ENCODE peak calls at places on chromosomes 11 and 22, in five cellular contexts. S is stimulated activated CD4-positive, alpha-beta T cell treated with anti-CD3 and anti-CD28 coated beads, Interleukin-1b, Interleukin-23, amount 100 ng/mL, for 1 hour; X is nephron progenitor cell; I is GM20000; E is naive thymus-derived CD8-positive, alpha-beta T cell. C is an unnamed sample.

GRCh38 chr11:18369398-18369797 is 25.0 kb upstream of the LDHA start:
- DNase-seq in S (no peak), X (no peak), I (no peak), E (no peak), C (no peak)

GRCh38 chr11:6202036-6202435 is 3.0 kb downstream of the OR52W1 start:
- DNase-seq in S (no peak), X (no peak), I (no peak), E (no peak), C (no peak)

GRCh38 chr11:57150454-57150917 is 31.3 kb upstream of the LRRC55 start:
- DNase-seq in S (no peak), X (no peak), I (no peak), E (no peak), C (peak)

GRCh38 chr11:34417203-34417602 is 21.5 kb upstream of the CAT start:
- DNase-seq in S (no peak), X (no peak), I (no peak), E (no peak), C (no peak)

GRCh38 chr11:117932987-117933386 is 3.8 kb upstream of the TMPRSS13 start:
- DNase-seq in S (no peak), X (no peak), I (no peak), E (no peak), C (no peak)

GRCh38 chr22:29152045-29152380 is 53.7 kb upstream of the EMID1 start:
- DNase-seq in S (no peak), X (no peak), I (no peak), E (no peak), C (no peak)

GRCh38 chr11:112122206-112122605 is 35.5 kb downstream of the SDHD start:
- DNase-seq in S (no peak), X (no peak), I (no peak), E (no peak), C (no peak)

GRCh38 chr22:42902875-42903510 is 45.9 kb upstream of the ARFGAP3 start:
- DNase-seq in S (no peak), X (no peak), I (no peak), E (no peak), C (peak)

GRCh38 chr22:48531721-48532435 is 1295.8 kb downstream of the BRD1 start:
- DNase-seq in S (no peak), X (no peak), I (no peak), E (no peak), C (no peak)

GRCh38 chr22:26669060-26669481 is 11.7 kb downstream of the MIAT start:
- DNase-seq in S (no peak), X (peak), I (no peak), E (no peak), C (peak)

GRCh38 chr11:14315130-14315529 is 43.9 kb downstream of the RRAS2 start:
- DNase-seq in S (no peak), X (no peak), I (no peak), E (no peak), C (peak)

GRCh38 chr22:41367039-41367679 is 14.6 kb upstream of the TEF start:
- DNase-seq in S (no peak), X (peak), I (no peak), E (no peak), C (peak)

GRCh38 chr11:40183073-40184064 is 1276.1 kb downstream of the LRRC4C start:
- DNase-seq in S (no peak), X (no peak), I (peak), E (no peak), C (no peak)

GRCh38 chr22:19361501-19362103 is 69.9 kb downstream of the HIRA start:
- DNase-seq in S (no peak), X (no peak), I (peak), E (no peak), C (no peak)

GRCh38 chr11:130131957-130132850 is 27.4 kb upstream of the ST14 start:
- DNase-seq in S (peak), X (peak), I (peak), E (peak), C (peak)